ENCODE peak calls at places on chromosomes 12 and 14, in nine cellular contexts. S, K, L, X, F, Q, T, G and V are unnamed samples.

GRCh38 chr12:98646165-98646764 is 1.2 kb downstream of the APAF1 start:
- DNase-seq in G (peak; percentile 15), Q (no peak), F (no peak), L (no peak), X (no peak), T (no peak), S (peak; percentile 5), K (no peak), V (no peak)

GRCh38 chr12:121533391-121534090 is 47.3 kb downstream of the KDM2B start:
- DNase-seq in X (no peak), G (no peak), K (no peak), Q (peak; percentile 59), L (no peak), T (no peak), S (no peak), F (no peak), V (no peak)

GRCh38 chr12:58844161-58844560 is 76.1 kb downstream of the LRIG3 start:
- DNase-seq in K (no peak), S (no peak), G (no peak), Q (no peak), X (no peak), F (no peak), L (no peak), T (no peak), V (no peak)

GRCh38 chr12:10501031-10501430 is 4.7 kb upstream of the EIF2S3B start:
- DNase-seq in X (no peak), T (no peak), F (no peak), Q (no peak), G (peak; percentile 2), S (no peak), K (no peak), L (no peak), V (no peak)

GRCh38 chr12:29286081-29286800 is 94.7 kb downstream of the ERGIC2 start:
- DNase-seq in X (no peak), F (no peak), G (no peak), T (no peak), S (no peak), L (no peak), K (no peak), Q (no peak), V (no peak)

GRCh38 chr14:89617471-89618291 is 200.6 kb upstream of the FOXN3 start:
- DNase-seq in S (peak; percentile 12), K (peak; percentile 61), L (no peak), T (no peak), G (no peak), X (peak; percentile 55), F (no peak), Q (peak; percentile 56), V (peak; percentile 69)

GRCh38 chr14:44626423-44626822 is 119.3 kb upstream of the FSCB start:
- DNase-seq in T (no peak), K (no peak), L (no peak), G (no peak), Q (no peak), S (peak; percentile 0), X (no peak), F (no peak), V (no peak)

GRCh38 chr12:110619534-110619953 is 5.6 kb downstream of the TCTN1 start:
- DNase-seq in X (no peak), S (no peak), K (no peak), F (no peak), Q (no peak), L (no peak), G (no peak), T (no peak), V (peak; percentile 61)

GRCh38 chr14:103023881-103024473 is 33.4 kb downstream of the CDC42BPB start:
- DNase-seq in S (no peak), K (peak; percentile 52), X (no peak), L (no peak), Q (no peak), F (peak; percentile 61), G (no peak), T (no peak), V (peak; percentile 24)

GRCh38 chr14:52926994-52927393 is 23.9 kb downstream of the FERMT2 start:
- DNase-seq in X (no peak), K (no peak), S (peak; percentile 45), L (no peak), T (no peak), F (no peak), G (no peak), Q (no peak), V (no peak)

GRCh38 chr12:14833952-14834351 is 9.4 kb downstream of the ART4 start:
- DNase-seq in S (peak; percentile 35), F (no peak), K (no peak), T (no peak), L (no peak), Q (no peak), G (no peak), X (no peak), V (no peak)

GRCh38 chr12:50162225-50162624 is 4.9 kb downstream of the CERS5 start:
- DNase-seq in K (no peak), X (no peak), Q (no peak), F (no peak), S (no peak), G (no peak), L (no peak), T (no peak), V (no peak)

GRCh38 chr14:92510972-92511371 is 2.6 kb upstream of the RIN3 start:
- DNase-seq in X (no peak), T (no peak), G (peak; percentile 51), L (no peak), Q (no peak), K (no peak), S (peak; percentile 48), F (peak; percentile 43), V (no peak)

GRCh38 chr12:126424696-126425095 is 1359.5 kb downstream of the AACS start:
- DNase-seq in T (no peak), S (no peak), Q (no peak), L (no peak), F (no peak), X (no peak), K (no peak), G (no peak), V (no peak)

GRCh38 chr12:95608252-95609033 is 57.2 kb upstream of the USP44 start:
- DNase-seq in L (peak; percentile 46), F (no peak), T (peak; percentile 64), K (no peak), S (peak; percentile 28), X (peak; percentile 90), Q (no peak), G (no peak), V (no peak)

GRCh38 chr12:88418856-88419497 is 161.3 kb downstream of the KITLG start:
- DNase-seq in T (no peak), Q (no peak), S (no peak), X (no peak), F (no peak), L (no peak), K (no peak), G (no peak), V (no peak)

DNA sequence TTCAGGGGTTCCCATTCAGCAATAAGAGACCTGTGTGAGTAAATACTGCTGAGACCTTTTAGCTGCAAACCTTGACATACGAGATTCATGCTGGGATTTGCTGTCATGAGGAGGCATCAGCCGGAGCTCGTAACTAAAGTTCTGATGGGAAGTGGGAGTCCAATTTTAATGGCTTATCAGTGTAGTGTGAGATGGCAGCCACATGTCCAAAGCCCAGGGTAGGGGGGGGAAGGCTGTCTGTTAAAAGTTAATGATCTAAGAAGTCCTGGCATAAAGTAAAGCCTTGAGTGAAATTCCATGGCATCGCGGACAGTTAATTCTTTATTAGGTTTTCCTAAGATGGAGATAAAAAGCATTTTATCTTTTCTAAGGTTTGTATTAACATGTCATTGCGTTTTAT is 240.0 kb downstream of the AACS start:
- DNase-seq in F (no peak), T (no peak), S (no peak), L (no peak), Q (no peak), K (no peak), X (no peak), G (no peak), V (no peak)
- TF ChIP-seq POLR2A in F (no peak), T (no peak), S (no peak), L (no peak), Q (no peak), K (no peak), X (no peak), G (no peak), V (no peak)

DNA sequence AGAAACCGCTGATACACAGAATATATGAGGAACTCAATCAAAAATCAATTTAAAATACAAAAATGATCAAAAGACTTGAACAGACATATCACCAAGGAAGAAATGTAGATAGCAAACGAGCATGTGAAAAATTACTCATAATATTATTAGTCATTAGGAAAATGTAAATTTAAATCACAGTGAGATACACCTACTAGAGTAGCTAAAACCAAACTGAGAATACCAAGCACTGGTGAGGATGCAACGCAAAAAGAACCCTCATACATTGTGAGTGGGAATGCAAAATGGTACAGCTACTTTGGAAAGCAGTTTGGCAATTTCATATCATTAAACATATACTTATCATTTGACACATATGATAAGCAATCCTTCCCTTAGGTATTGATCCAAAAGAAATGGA is 101.1 kb upstream of the ST8SIA1 start:
- DNase-seq in X (no peak), T (no peak), K (no peak), G (no peak), L (no peak), Q (no peak), F (no peak), S (no peak), V (no peak)
- TF ChIP-seq CTCF in X (no peak), T (no peak), K (no peak), G (no peak), L (no peak), Q (no peak), F (no peak), S (no peak), V (no peak)

GRCh38 chr12:56296207-56296785 is 3.8 kb downstream of the CS start:
- DNase-seq in Q (no peak), G (no peak), S (no peak), K (no peak), X (no peak), L (no peak), F (no peak), T (no peak), V (no peak)
- TF ChIP-seq POLR2A in Q (no peak), G (no peak), S (no peak), K (no peak), X (no peak), L (no peak), F (no peak), T (no peak), V (no peak)

GRCh38 chr14:105187116-105187515 is 6.0 kb upstream of the NUDT14 start:
- DNase-seq in S (no peak), T (no peak), L (no peak), G (no peak), F (no peak), Q (no peak), X (peak; percentile 47), K (no peak), V (no peak)

GRCh38 chr14:105182296-105183020 is 1.3 kb upstream of the NUDT14 start:
- DNase-seq in X (no peak), F (no peak), T (no peak), Q (no peak), G (no peak), S (no peak), L (no peak), K (no peak), V (no peak)

GRCh38 chr14:105185973-105186372 is 4.9 kb upstream of the NUDT14 start:
- DNase-seq in S (no peak), T (no peak), G (no peak), F (no peak), K (no peak), L (no peak), X (no peak), Q (no peak), V (no peak)

GRCh38 chr14:105185001-105185400 is 3.9 kb upstream of the NUDT14 start:
- DNase-seq in G (no peak), L (no peak), S (no peak), K (no peak), F (no peak), Q (no peak), X (no peak), T (no peak), V (no peak)

GRCh38 chr14:105184461-105184860 is 3.3 kb upstream of the NUDT14 start:
- DNase-seq in L (no peak), Q (no peak), F (no peak), G (no peak), T (no peak), K (no peak), X (no peak), S (no peak), V (no peak)
- TF ChIP-seq CTCF in L (no peak), Q (no peak), F (no peak), G (no peak), T (no peak), K (no peak), X (no peak), S (no peak), V (no peak)